ENCODE peak calls at places on chromosomes 4 and X, in four cellular contexts. One of them, this sample, is unnamed.

GRCh38 chrX:69285401-69285871 is 120.2 kb upstream of the PJA1 start:
- DNase-seq in tibial artery: no peak
- DNase-seq in A549: no peak
- DNase-seq in WTC11: no peak
- DNase-seq in this sample: no peak

GRCh38 chr4:156790866-156791265 is 180.7 kb downstream of the PDGFC start:
- DNase-seq in tibial artery: no peak
- DNase-seq in WTC11: no peak
- DNase-seq in A549: no peak
- DNase-seq in this sample: no peak

GRCh38 chrX:151505796-151506195 is 57.7 kb upstream of the PASD1 start:
- DNase-seq in tibial artery: no peak
- DNase-seq in A549: peak; percentile 3
- DNase-seq in WTC11: peak; percentile 47
- DNase-seq in this sample: peak; percentile 54

GRCh38 chrX:102985182-102985581 is 48.1 kb downstream of the RAB40AL start:
- DNase-seq in tibial artery: no peak
- DNase-seq in A549: no peak
- DNase-seq in WTC11: no peak
- DNase-seq in this sample: no peak

GRCh38 chr4:27357283-27357682 is 496.6 kb downstream of the STIM2 start:
- DNase-seq in tibial artery: no peak
- DNase-seq in WTC11: no peak
- DNase-seq in A549: no peak
- DNase-seq in this sample: no peak

GRCh38 chr4:20255823-20256222 is 4.1 kb downstream of the SLIT2 start:
- DNase-seq in WTC11: no peak
- DNase-seq in A549: no peak
- DNase-seq in tibial artery: no peak
- DNase-seq in this sample: no peak

GRCh38 chr4:40918330-40918729 is 168.6 kb downstream of the NSUN7 start:
- DNase-seq in WTC11: no peak
- DNase-seq in A549: no peak
- DNase-seq in tibial artery: peak; percentile 93
- DNase-seq in this sample: no peak

GRCh38 chr4:7421356-7422097 is 13.2 kb downstream of the PSAPL1 start:
- DNase-seq in A549: no peak
- DNase-seq in tibial artery: no peak
- DNase-seq in WTC11: no peak
- DNase-seq in this sample: no peak

GRCh38 chr4:113882668-113883067 is 96.8 kb downstream of the ARSJ start:
- DNase-seq in tibial artery: no peak
- DNase-seq in A549: no peak
- DNase-seq in WTC11: no peak
- DNase-seq in this sample: no peak

GRCh38 chr4:113026556-113026955 is 22.9 kb upstream of the ANK2 start:
- DNase-seq in A549: no peak
- DNase-seq in WTC11: no peak
- DNase-seq in tibial artery: no peak
- DNase-seq in this sample: no peak

GRCh38 chr4:86653237-86653865 is 59.2 kb downstream of the PTPN13 start:
- DNase-seq in WTC11: peak; percentile 40
- DNase-seq in A549: no peak
- DNase-seq in tibial artery: no peak
- DNase-seq in this sample: peak; percentile 21

GRCh38 chrX:51641421-51642021 is 22.8 kb upstream of the CENPVL3 start:
- DNase-seq in A549: peak; percentile 2
- DNase-seq in tibial artery: no peak
- DNase-seq in WTC11: peak; percentile 12
- DNase-seq in this sample: no peak

GRCh38 chrX:110155759-110156158 is 152.8 kb downstream of the TMEM164 start:
- DNase-seq in tibial artery: no peak
- DNase-seq in WTC11: no peak
- DNase-seq in A549: no peak
- DNase-seq in this sample: no peak

GRCh38 chr4:153555730-153556440 is 89.7 kb downstream of the TMEM131L start:
- DNase-seq in WTC11: no peak
- DNase-seq in tibial artery: peak; percentile 91
- DNase-seq in A549: no peak
- DNase-seq in this sample: no peak

DNA sequence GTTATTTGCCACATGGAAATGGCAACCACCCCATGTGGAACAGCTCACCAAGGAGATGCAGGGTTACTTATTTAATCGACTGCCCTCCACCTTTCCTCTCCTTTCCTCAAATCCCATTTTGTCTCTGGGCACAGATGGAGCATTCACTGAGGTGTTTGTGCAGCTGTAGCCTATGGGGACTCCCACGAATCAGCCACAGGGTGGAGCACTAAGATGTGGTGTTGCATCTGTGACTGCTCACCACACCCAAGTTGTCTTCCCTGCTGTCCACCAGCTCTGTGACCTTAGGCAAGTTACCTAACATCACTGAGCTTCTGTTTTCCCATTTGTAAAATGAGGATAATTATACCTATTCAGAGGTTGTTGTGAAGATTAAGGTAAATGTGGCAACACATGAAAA is 252.4 kb upstream of the CPEB2 start:
- DNase-seq in WTC11: peak; percentile 16
- DNase-seq in tibial artery: no peak
- DNase-seq in A549: no peak
- DNase-seq in this sample: no peak
- TF ChIP-seq CTCF in WTC11: no peak
- TF ChIP-seq CTCF in tibial artery: no peak
- TF ChIP-seq CTCF in A549: no peak
- TF ChIP-seq CTCF in this sample: no peak

DNA sequence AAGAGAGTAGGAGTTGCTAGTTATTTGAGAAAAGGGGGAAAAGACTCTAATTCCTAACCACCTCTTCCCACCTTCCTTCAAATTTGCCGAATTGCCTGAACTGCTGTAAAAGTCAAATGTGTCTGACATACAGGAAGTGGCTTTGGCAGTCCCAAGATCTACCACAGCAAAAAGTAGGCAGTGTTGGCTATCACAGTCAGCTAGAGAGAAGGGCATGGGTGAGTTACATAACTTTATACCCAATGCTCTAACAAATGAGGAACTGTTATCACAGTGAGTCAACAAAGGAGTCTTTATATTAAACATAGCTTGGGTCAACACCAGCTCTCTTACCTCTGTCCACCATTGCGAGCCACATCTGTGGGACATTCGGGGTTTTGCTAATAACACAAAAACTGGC is 2.4 kb upstream of the MBNL3 start:
- DNase-seq in tibial artery: no peak
- DNase-seq in WTC11: no peak
- DNase-seq in A549: no peak
- DNase-seq in this sample: no peak
- TF ChIP-seq CTCF in tibial artery: no peak
- TF ChIP-seq CTCF in WTC11: no peak
- TF ChIP-seq CTCF in A549: no peak
- TF ChIP-seq CTCF in this sample: no peak

GRCh38 chr4:37073226-37073840 is 171.2 kb upstream of the NWD2 start:
- DNase-seq in WTC11: no peak
- DNase-seq in tibial artery: no peak
- DNase-seq in A549: no peak
- DNase-seq in this sample: no peak

GRCh38 chr4:37066149-37066548 is 178.4 kb upstream of the NWD2 start:
- DNase-seq in tibial artery: no peak
- DNase-seq in WTC11: no peak
- DNase-seq in A549: no peak
- DNase-seq in this sample: no peak

GRCh38 chr4:37068580-37068979 is 176.0 kb upstream of the NWD2 start:
- DNase-seq in WTC11: peak; percentile 68
- DNase-seq in A549: peak; percentile 0
- DNase-seq in tibial artery: no peak
- DNase-seq in this sample: peak; percentile 20
- TF ChIP-seq CTCF in WTC11: peak; percentile 22
- TF ChIP-seq CTCF in A549: no peak
- TF ChIP-seq CTCF in tibial artery: no peak
- TF ChIP-seq CTCF in this sample: no peak

GRCh38 chr4:95637047-95637600 is 88.4 kb upstream of the UNC5C start:
- DNase-seq in A549: peak; percentile 13
- DNase-seq in tibial artery: no peak
- DNase-seq in WTC11: peak; percentile 25
- DNase-seq in this sample: peak; percentile 32
- TF ChIP-seq CTCF in A549: peak; percentile 21
- TF ChIP-seq CTCF in tibial artery: no peak
- TF ChIP-seq CTCF in WTC11: peak; percentile 41
- TF ChIP-seq CTCF in this sample: peak; percentile 76

DNA sequence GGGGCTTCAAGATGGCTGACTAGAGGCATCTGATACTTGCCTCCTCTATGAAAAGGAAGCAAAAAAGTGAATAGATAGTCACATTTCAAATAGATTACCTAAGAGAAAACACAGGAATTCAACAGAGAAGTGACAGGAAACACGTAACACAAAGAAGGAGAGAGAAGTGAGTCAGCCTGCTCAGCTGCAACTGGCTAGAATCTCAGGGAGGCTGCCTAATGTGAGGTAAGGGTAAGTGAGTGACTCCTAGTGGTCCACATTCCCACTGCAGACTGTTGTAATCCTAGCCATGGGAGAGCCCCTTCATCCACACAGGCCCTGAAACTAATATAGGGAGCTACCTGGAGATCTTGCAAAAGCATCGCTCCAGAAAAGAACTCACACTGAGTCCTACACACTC is 179.2 kb downstream of the SLC7A11 start:
- DNase-seq in tibial artery: no peak
- DNase-seq in A549: no peak
- DNase-seq in WTC11: no peak
- DNase-seq in this sample: no peak
- TF ChIP-seq CTCF in tibial artery: no peak
- TF ChIP-seq CTCF in A549: no peak
- TF ChIP-seq CTCF in WTC11: peak; percentile 19
- TF ChIP-seq CTCF in this sample: no peak

DNA sequence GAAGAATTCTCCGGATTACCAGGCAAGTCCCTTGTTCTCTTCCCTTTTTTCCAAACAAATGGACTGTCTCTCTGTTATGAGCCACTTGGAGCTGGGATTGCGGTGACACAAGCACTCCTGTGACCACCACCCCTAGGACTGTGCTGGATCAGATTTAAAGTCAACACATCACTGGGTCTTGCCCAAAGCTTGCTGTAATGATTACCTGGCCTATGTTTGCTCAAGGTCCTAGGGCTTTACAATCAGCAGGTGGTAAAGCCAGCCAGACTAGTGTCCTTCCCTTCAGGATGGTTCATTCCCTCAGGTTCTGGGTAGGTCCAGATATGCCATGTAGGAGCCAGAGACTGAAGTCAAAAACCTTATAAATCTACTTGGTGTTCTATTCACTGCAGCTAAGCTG is 144.7 kb downstream of the COX18 start:
- DNase-seq in A549: no peak
- DNase-seq in tibial artery: no peak
- DNase-seq in WTC11: no peak
- DNase-seq in this sample: no peak
- TF ChIP-seq CTCF in A549: no peak
- TF ChIP-seq CTCF in tibial artery: no peak
- TF ChIP-seq CTCF in WTC11: no peak
- TF ChIP-seq CTCF in this sample: no peak

DNA sequence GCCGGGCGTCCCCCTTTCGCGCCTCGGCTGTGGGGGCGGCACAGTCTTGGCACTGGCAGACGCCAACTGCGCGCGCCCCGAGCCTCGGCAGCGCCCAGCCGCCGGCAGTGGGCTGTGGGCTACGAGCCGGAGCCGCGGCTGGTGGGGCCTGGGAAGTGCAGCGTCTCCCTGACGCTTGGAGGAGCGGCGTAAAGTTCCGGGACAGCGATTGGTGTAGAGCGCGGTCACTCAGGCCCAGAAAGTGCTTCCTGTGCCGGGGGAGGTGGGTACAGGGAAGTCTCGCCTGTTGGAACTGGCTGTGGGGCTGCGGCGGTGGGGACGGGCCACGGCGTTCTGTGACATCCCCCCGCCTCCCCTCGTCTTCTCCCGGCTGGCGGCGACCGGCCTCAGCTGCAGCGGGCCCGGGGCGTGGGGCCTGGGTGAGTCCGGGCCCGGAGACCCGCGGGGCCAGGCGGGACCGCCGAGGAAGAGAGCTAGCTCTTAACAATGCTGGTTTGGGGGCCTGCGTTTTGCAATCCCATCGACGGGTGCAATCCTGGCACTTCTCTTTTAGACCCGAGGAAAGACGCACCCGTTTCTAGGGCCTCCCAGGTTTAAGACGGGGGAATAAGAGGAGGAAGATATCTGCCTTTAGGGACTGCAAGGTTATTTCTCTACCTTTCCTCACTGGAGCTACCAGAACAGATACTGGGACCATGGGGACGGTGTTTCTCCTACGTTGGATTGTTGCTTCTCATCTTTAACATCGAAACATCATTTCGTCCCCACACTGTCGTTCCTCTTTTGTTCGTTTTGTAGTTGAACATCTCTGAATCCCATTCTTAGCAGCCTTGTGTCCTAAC is at the start of the genes RWDD4 and TRAPPC11:
- DNase-seq in WTC11: peak; percentile 97
- DNase-seq in tibial artery: peak; percentile 99
- DNase-seq in A549: peak; percentile 89
- DNase-seq in this sample: peak; percentile 97
- TF ChIP-seq CTCF in WTC11: no peak
- TF ChIP-seq CTCF in tibial artery: peak; percentile 39
- TF ChIP-seq CTCF in A549: no peak
- TF ChIP-seq CTCF in this sample: no peak

DNA sequence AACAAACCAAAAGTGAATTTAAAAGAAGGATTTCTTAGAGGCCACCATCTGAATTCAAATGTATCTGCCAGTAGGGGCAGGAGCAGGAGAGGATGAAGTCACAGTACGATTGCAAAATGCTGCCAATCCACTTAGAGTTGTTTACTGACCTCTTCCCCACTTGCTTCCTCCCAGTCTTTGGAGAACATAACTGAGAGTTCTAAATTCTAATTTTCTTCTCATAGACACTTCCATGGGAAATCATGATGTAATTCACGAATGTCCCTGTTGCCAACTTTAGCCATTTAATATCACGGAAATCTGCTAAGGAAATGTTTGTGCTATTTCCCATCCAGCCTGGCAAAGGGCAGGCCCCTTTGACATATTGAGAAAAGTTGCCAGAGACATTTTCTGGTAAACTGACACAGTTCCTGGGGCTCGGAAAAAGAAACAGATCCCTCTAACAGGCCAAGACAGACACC is 33.6 kb upstream of the NOCT start:
- DNase-seq in tibial artery: no peak
- DNase-seq in WTC11: no peak
- DNase-seq in A549: no peak
- DNase-seq in this sample: no peak
- TF ChIP-seq CTCF in tibial artery: peak; percentile 12
- TF ChIP-seq CTCF in WTC11: no peak
- TF ChIP-seq CTCF in A549: no peak
- TF ChIP-seq CTCF in this sample: no peak

DNA sequence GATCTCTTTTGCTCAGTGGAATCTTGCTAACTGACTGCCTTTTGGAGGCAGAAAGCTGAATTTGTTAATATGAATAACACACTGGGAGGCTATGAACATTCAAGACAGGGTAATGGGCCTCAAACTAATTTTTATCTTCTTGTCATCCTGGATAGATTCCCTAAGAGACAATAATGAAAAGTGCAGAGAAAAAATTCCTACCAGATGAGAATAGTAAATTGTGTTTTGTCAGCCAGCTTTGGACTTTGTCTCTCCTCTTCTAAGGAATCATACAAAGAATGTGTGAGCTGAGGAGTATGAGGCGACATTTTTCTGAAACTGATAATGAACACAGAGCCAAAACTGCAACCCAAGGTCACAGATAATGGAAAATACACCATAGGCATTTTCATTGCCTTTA is 649.3 kb downstream of the IQCM start:
- DNase-seq in WTC11: no peak
- DNase-seq in A549: no peak
- DNase-seq in tibial artery: no peak
- DNase-seq in this sample: no peak
- TF ChIP-seq CTCF in WTC11: no peak
- TF ChIP-seq CTCF in A549: no peak
- TF ChIP-seq CTCF in tibial artery: no peak
- TF ChIP-seq CTCF in this sample: no peak

This sample was measured in glutamatergic neuron.